ENCODE peak calls at places on chromosomes 1 and 21, in seven cellular contexts. One of them, this sample, is unnamed.

GRCh38 chr1:206905295-206906164 is 8.3 kb downstream of the IL24 start:
- DNase-seq in prostate gland: no peak
- DNase-seq in transverse colon: no peak
- DNase-seq in sigmoid colon: no peak
- DNase-seq in HCT116: peak; percentile 31
- DNase-seq in stomach: no peak
- DNase-seq in esophagus muscularis mucosa: no peak
- DNase-seq in this sample: peak; percentile 16

GRCh38 chr1:158007949-158008386 is 14.5 kb downstream of the KIRREL1 start:
- DNase-seq in prostate gland: no peak
- DNase-seq in transverse colon: no peak
- DNase-seq in sigmoid colon: no peak
- DNase-seq in HCT116: no peak
- DNase-seq in stomach: no peak
- DNase-seq in esophagus muscularis mucosa: no peak
- DNase-seq in this sample: no peak

GRCh38 chr21:31470896-31471694 is 127.0 kb upstream of the TIAM1 start:
- DNase-seq in prostate gland: no peak
- DNase-seq in transverse colon: no peak
- DNase-seq in sigmoid colon: no peak
- DNase-seq in HCT116: no peak
- DNase-seq in stomach: no peak
- DNase-seq in esophagus muscularis mucosa: no peak
- DNase-seq in this sample: no peak

GRCh38 chr1:156493154-156493631 is 7.4 kb downstream of the MEF2D start:
- DNase-seq in prostate gland: peak; percentile 84
- DNase-seq in transverse colon: peak; percentile 37
- DNase-seq in sigmoid colon: no peak
- DNase-seq in HCT116: no peak
- DNase-seq in stomach: peak; percentile 75
- DNase-seq in esophagus muscularis mucosa: no peak
- DNase-seq in this sample: no peak

GRCh38 chr1:221756830-221757551 is 15.1 kb upstream of the DUSP10 start:
- DNase-seq in prostate gland: no peak
- DNase-seq in transverse colon: no peak
- DNase-seq in sigmoid colon: no peak
- DNase-seq in HCT116: no peak
- DNase-seq in stomach: no peak
- DNase-seq in esophagus muscularis mucosa: no peak
- DNase-seq in this sample: no peak

GRCh38 chr1:55690366-55690765 is 475.2 kb upstream of the USP24 start:
- DNase-seq in prostate gland: no peak
- DNase-seq in transverse colon: no peak
- DNase-seq in sigmoid colon: no peak
- DNase-seq in HCT116: no peak
- DNase-seq in stomach: no peak
- DNase-seq in esophagus muscularis mucosa: no peak
- DNase-seq in this sample: no peak

GRCh38 chr1:40625476-40626382 is 39.8 kb downstream of the RIMS3 start:
- DNase-seq in prostate gland: no peak
- DNase-seq in transverse colon: no peak
- DNase-seq in sigmoid colon: no peak
- DNase-seq in HCT116: no peak
- DNase-seq in stomach: no peak
- DNase-seq in esophagus muscularis mucosa: no peak
- DNase-seq in this sample: no peak

GRCh38 chr1:95002657-95003432 is 69.9 kb downstream of the ALG14 start:
- DNase-seq in prostate gland: peak; percentile 30
- DNase-seq in transverse colon: no peak
- DNase-seq in sigmoid colon: no peak
- DNase-seq in HCT116: no peak
- DNase-seq in stomach: no peak
- DNase-seq in esophagus muscularis mucosa: peak; percentile 84
- DNase-seq in this sample: no peak

GRCh38 chr1:6034750-6035096 is 11.0 kb upstream of the KCNAB2 start:
- DNase-seq in prostate gland: no peak
- DNase-seq in transverse colon: no peak
- DNase-seq in sigmoid colon: no peak
- DNase-seq in HCT116: no peak
- DNase-seq in stomach: no peak
- DNase-seq in esophagus muscularis mucosa: no peak
- DNase-seq in this sample: no peak

GRCh38 chr1:54338479-54338878 is 67.7 kb downstream of the SSBP3 start:
- DNase-seq in prostate gland: no peak
- DNase-seq in transverse colon: no peak
- DNase-seq in sigmoid colon: no peak
- DNase-seq in HCT116: no peak
- DNase-seq in stomach: no peak
- DNase-seq in esophagus muscularis mucosa: no peak
- DNase-seq in this sample: no peak

GRCh38 chr1:221040716-221041275 is 161.6 kb downstream of the HLX start:
- DNase-seq in prostate gland: no peak
- DNase-seq in transverse colon: no peak
- DNase-seq in sigmoid colon: no peak
- DNase-seq in HCT116: no peak
- DNase-seq in stomach: no peak
- DNase-seq in esophagus muscularis mucosa: no peak
- DNase-seq in this sample: no peak

GRCh38 chr1:224213438-224214119 is 30.5 kb downstream of the DEGS1 start:
- DNase-seq in prostate gland: no peak
- DNase-seq in transverse colon: peak; percentile 8
- DNase-seq in sigmoid colon: peak; percentile 25
- DNase-seq in HCT116: no peak
- DNase-seq in stomach: peak; percentile 48
- DNase-seq in esophagus muscularis mucosa: no peak
- DNase-seq in this sample: no peak

GRCh38 chr1:30837653-30838052 is 70.9 kb downstream of the SDC3 start:
- DNase-seq in prostate gland: no peak
- DNase-seq in transverse colon: no peak
- DNase-seq in sigmoid colon: no peak
- DNase-seq in HCT116: no peak
- DNase-seq in stomach: no peak
- DNase-seq in esophagus muscularis mucosa: no peak
- DNase-seq in this sample: no peak

GRCh38 chr1:30842698-30843354 is 65.7 kb downstream of the SDC3 start:
- DNase-seq in prostate gland: no peak
- DNase-seq in transverse colon: no peak
- DNase-seq in sigmoid colon: no peak
- DNase-seq in HCT116: no peak
- DNase-seq in stomach: no peak
- DNase-seq in esophagus muscularis mucosa: no peak
- DNase-seq in this sample: no peak

GRCh38 chr1:30844631-30845030 is 63.9 kb downstream of the SDC3 start:
- DNase-seq in prostate gland: no peak
- DNase-seq in transverse colon: no peak
- DNase-seq in sigmoid colon: no peak
- DNase-seq in HCT116: no peak
- DNase-seq in stomach: no peak
- DNase-seq in esophagus muscularis mucosa: no peak
- DNase-seq in this sample: no peak

GRCh38 chr1:30839827-30840359 is 68.7 kb downstream of the SDC3 start:
- DNase-seq in prostate gland: no peak
- DNase-seq in transverse colon: no peak
- DNase-seq in sigmoid colon: no peak
- DNase-seq in HCT116: no peak
- DNase-seq in stomach: no peak
- DNase-seq in esophagus muscularis mucosa: no peak
- DNase-seq in this sample: no peak

GRCh38 chr1:30840904-30841598 is 67.5 kb downstream of the SDC3 start:
- DNase-seq in prostate gland: no peak
- DNase-seq in transverse colon: no peak
- DNase-seq in sigmoid colon: no peak
- DNase-seq in HCT116: no peak
- DNase-seq in stomach: peak; percentile 27
- DNase-seq in esophagus muscularis mucosa: no peak
- DNase-seq in this sample: no peak
- TF ChIP-seq POLR2AphosphoS5 in prostate gland: no peak
- TF ChIP-seq POLR2AphosphoS5 in transverse colon: no peak
- TF ChIP-seq POLR2AphosphoS5 in sigmoid colon: no peak
- TF ChIP-seq POLR2AphosphoS5 in HCT116: no peak
- TF ChIP-seq POLR2AphosphoS5 in stomach: no peak
- TF ChIP-seq POLR2AphosphoS5 in esophagus muscularis mucosa: peak; percentile 20
- TF ChIP-seq POLR2AphosphoS5 in this sample: no peak

DNA sequence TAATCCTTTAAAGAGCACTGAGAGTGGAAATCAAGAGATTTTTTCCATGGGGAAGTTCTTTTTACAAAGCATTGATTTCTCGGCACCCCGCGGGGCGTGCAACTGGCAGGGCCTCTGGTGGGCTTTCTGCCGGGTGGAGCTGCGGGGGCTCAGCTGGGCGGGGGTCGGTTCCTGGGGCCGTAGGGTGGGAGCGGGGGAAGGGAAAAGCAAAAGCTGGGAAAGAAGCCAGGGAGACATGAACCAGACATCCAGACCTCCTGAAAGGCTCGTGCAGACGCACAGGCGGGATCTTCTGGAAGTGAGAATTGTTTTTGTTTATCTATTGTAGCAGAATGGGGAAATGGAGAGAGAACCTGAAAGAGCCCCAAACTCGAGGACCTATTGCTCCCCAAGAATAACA is 235.2 kb downstream of the FAM72C start:
- DNase-seq in prostate gland: no peak
- DNase-seq in transverse colon: no peak
- DNase-seq in sigmoid colon: no peak
- DNase-seq in HCT116: no peak
- DNase-seq in stomach: no peak
- DNase-seq in esophagus muscularis mucosa: no peak
- DNase-seq in this sample: no peak
- H3K4me3 ChIP-seq in prostate gland: no peak overlapping the region
- H3K4me3 ChIP-seq in transverse colon: no peak overlapping the region
- H3K4me3 ChIP-seq in sigmoid colon: no peak overlapping the region
- H3K4me3 ChIP-seq in HCT116: no peak overlapping the region
- H3K4me3 ChIP-seq in stomach: no peak overlapping the region
- H3K4me3 ChIP-seq in esophagus muscularis mucosa: no peak overlapping the region
- H3K4me3 ChIP-seq in this sample: no peak overlapping the region

DNA sequence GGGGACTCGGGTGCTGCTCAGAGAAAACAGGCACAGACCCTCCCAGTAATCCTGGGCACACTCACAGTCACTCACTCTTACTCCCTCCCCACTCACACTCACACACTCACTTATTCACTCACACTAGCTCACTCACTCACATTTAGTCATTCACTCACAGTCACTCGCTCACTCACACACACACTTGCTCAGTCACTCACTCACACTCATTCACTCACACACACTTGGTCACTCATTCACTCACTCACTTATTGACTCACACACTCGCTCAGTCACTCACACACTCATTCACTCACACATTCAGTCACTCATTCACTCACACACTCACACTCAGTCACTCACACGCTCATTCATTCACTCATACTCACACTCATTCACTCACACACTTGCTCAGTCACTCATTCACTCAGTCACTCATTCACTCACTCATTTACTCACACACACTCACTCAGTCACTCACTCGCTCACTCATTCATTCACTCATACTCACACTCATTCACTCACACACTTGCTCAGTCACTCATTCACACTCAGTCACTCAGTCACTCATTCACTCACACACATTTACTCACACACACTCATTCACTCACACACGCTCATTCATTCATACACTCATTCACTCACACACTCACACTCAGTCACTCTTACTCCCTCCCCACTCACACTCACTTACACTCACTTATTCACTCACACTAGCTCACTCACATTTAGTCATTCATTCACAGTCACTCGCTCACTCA is 164.2 kb upstream of the C1orf174 start:
- DNase-seq in prostate gland: no peak
- DNase-seq in transverse colon: no peak
- DNase-seq in sigmoid colon: no peak
- DNase-seq in HCT116: no peak
- DNase-seq in stomach: no peak
- DNase-seq in esophagus muscularis mucosa: no peak
- DNase-seq in this sample: no peak
- H3K27ac ChIP-seq in prostate gland: no peak overlapping the region
- H3K27ac ChIP-seq in transverse colon: no peak overlapping the region
- H3K27ac ChIP-seq in sigmoid colon: no peak overlapping the region
- H3K27ac ChIP-seq in HCT116: no peak overlapping the region
- H3K27ac ChIP-seq in stomach: no peak overlapping the region
- H3K27ac ChIP-seq in esophagus muscularis mucosa: no peak overlapping the region
- H3K27ac ChIP-seq in this sample: no peak overlapping the region

GRCh38 chr1:12376236-12377064 is 146.6 kb downstream of the VPS13D start:
- DNase-seq in prostate gland: no peak
- DNase-seq in transverse colon: no peak
- DNase-seq in sigmoid colon: no peak
- DNase-seq in HCT116: no peak
- DNase-seq in stomach: no peak
- DNase-seq in esophagus muscularis mucosa: no peak
- DNase-seq in this sample: no peak
- TF ChIP-seq POLR2AphosphoS5 in prostate gland: no peak
- TF ChIP-seq POLR2AphosphoS5 in transverse colon: no peak
- TF ChIP-seq POLR2AphosphoS5 in sigmoid colon: no peak
- TF ChIP-seq POLR2AphosphoS5 in HCT116: no peak
- TF ChIP-seq POLR2AphosphoS5 in stomach: no peak
- TF ChIP-seq POLR2AphosphoS5 in esophagus muscularis mucosa: no peak
- TF ChIP-seq POLR2AphosphoS5 in this sample: no peak

DNA sequence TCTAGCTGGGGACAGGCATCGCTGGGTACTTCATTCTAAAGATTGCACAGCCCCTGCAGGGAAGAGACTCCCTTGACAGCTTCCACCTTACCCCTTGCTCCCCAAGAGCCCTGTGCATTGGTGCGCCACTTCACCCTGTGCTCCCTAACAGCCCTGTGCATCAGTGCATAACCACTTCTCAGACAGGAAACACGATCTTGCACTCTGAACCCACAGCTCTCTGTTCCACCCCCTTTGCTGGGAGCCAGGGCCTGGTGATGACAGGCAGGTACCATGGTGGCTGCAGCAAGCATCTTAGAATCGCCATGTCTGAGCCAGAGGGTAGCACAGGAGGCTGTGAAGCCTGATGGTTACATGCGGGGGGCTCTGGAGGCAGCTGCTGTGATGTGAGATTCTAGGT is 5.0 kb downstream of the ALPL start:
- DNase-seq in prostate gland: no peak
- DNase-seq in transverse colon: no peak
- DNase-seq in sigmoid colon: no peak
- DNase-seq in HCT116: no peak
- DNase-seq in stomach: no peak
- DNase-seq in esophagus muscularis mucosa: no peak
- DNase-seq in this sample: no peak
- H3K4me3 ChIP-seq in prostate gland: no peak overlapping the region
- H3K4me3 ChIP-seq in transverse colon: no peak overlapping the region
- H3K4me3 ChIP-seq in sigmoid colon: no peak overlapping the region
- H3K4me3 ChIP-seq in HCT116: no peak overlapping the region
- H3K4me3 ChIP-seq in stomach: no peak overlapping the region
- H3K4me3 ChIP-seq in esophagus muscularis mucosa: no peak overlapping the region
- H3K4me3 ChIP-seq in this sample: no peak overlapping the region

GRCh38 chr1:147504801-147505303 is 36.4 kb upstream of the BCL9 start:
- DNase-seq in prostate gland: peak; percentile 6
- DNase-seq in transverse colon: no peak
- DNase-seq in sigmoid colon: no peak
- DNase-seq in HCT116: no peak
- DNase-seq in stomach: no peak
- DNase-seq in esophagus muscularis mucosa: no peak
- DNase-seq in this sample: no peak
- H3K27ac ChIP-seq in prostate gland: no peak overlapping the region
- H3K27ac ChIP-seq in transverse colon: no peak overlapping the region
- H3K27ac ChIP-seq in sigmoid colon: peak overlapping the region; percentile 66
- H3K27ac ChIP-seq in HCT116: no peak overlapping the region
- H3K27ac ChIP-seq in stomach: no peak overlapping the region
- H3K27ac ChIP-seq in esophagus muscularis mucosa: peak overlapping the region; percentile 69
- H3K27ac ChIP-seq in this sample: no peak overlapping the region

This sample was measured in suprapubic skin.